ENCODE peak calls at places on chromosomes 16 and 17, in four cellular contexts. R is pancreas; X is HL-60; C is CD8-positive, alpha-beta T cell. T is an unnamed sample.

GRCh38 chr17:74008196-74008595 is 195.3 kb upstream of the RPL38 start:
- DNase-seq in C (no peak), R (no peak), X (no peak), T (no peak)

GRCh38 chr16:11301645-11302513 is 20.7 kb upstream of the PRM1 start:
- DNase-seq in C (no peak), R (no peak), X (no peak), T (no peak)

GRCh38 chr16:56332464-56333079 is 92.8 kb downstream of the AMFR start:
- DNase-seq in X (no peak), R (peak; percentile 70), C (no peak), T (peak; percentile 78)

GRCh38 chr16:58586340-58587030 is 43.1 kb downstream of the CNOT1 start:
- DNase-seq in C (no peak), R (no peak), X (no peak), T (no peak)

GRCh38 chr16:81946206-81946605 is 65.1 kb downstream of the SDR42E1 start:
- DNase-seq in R (no peak), X (no peak), C (no peak), T (no peak)

GRCh38 chr17:81138500-81138899 is 26.8 kb upstream of the PVALEF start:
- DNase-seq in C (no peak), R (no peak), X (no peak), T (no peak)

GRCh38 chr17:78925662-78926555 is 722 bp upstream of the TIMP2 start:
- DNase-seq in C (no peak), R (peak; percentile 69), X (no peak), T (peak; percentile 79)

GRCh38 chr16:58378401-58378800 is 13.9 kb upstream of the GINS3 start:
- DNase-seq in R (no peak), X (no peak), C (no peak), T (no peak)

GRCh38 chr17:48344241-48344640 is 85.8 kb downstream of the SKAP1 start:
- DNase-seq in C (no peak), X (no peak), R (no peak), T (no peak)

GRCh38 chr17:43563262-43564079 is 17.3 kb upstream of the ETV4 start:
- DNase-seq in R (no peak), C (no peak), X (no peak), T (no peak)

GRCh38 chr16:2820836-2821482 is 3.9 kb downstream of the PRSS21 start:
- DNase-seq in C (no peak), X (no peak), R (peak; percentile 31), T (no peak)

GRCh38 chr16:89026121-89026612 is 49.2 kb upstream of the CBFA2T3 start:
- DNase-seq in R (no peak), C (peak; percentile 11), X (no peak), T (no peak)

GRCh38 chr16:53664724-53665345 is 38.8 kb downstream of the RPGRIP1L start:
- DNase-seq in C (no peak), R (no peak), X (no peak), T (no peak)

GRCh38 chr17:1298616-1299015 is 19.2 kb downstream of the TRARG1 start:
- DNase-seq in R (no peak), C (peak; percentile 18), X (no peak), T (no peak)

GRCh38 chr16:1450841-1451240 is 6.5 kb upstream of the CCDC154 start:
- DNase-seq in C (no peak), X (no peak), R (no peak), T (no peak)
- H3K27ac ChIP-seq in C (no peak overlapping the region), X (no peak overlapping the region), R (no peak overlapping the region), T (no peak overlapping the region)

DNA sequence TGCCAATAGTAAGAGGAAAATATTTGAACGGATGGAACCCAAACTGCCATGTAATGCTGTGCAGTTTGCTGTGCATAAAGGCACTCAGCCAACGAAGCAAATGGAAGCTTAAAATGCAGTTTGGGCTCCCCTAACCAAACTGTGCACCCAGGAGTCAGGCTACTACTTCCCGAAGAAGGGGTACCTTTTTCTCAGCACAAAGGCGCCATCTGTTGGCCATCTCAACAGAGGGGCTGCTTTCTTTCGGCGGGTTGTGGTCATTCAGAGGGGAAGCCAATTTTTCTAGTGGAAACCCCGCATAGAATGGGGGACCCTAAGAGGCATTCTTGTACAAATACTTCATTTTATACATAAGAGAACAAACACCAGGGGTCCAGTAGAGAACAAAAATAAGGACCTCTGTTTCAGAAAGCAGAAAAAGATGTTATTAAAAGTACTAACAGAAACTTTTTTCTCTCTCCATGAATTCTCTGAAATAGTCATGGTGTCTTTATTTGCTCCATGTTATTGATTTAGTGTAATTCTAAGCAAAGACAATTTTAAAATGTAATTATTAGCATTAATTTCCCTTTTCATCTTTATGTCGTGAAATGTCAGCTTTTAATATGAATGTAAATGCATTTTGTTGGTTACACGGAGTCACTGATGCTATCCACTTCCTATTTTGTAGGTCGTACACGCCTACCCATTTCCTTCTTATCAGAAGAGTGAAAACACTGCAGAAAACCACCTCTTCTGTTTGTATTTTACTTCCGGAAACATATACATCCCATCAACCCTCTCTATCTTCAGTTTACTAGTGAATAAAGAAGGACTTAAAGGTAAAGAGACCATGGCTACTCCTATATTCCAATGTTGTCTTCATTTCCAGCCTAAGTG is 453.3 kb downstream of the KCNJ2 start:
- DNase-seq in X (no peak), C (no peak), R (peak; percentile 57), T (peak; percentile 79)
- TF ChIP-seq CTCF in X (no peak), C (no peak), R (no peak), T (peak; percentile 88)

GRCh38 chr17:40341808-40342574 is 22.5 kb downstream of the GJD3 start:
- DNase-seq in R (peak; percentile 92), C (no peak), X (no peak), T (peak; percentile 81)
- H3K27ac ChIP-seq in R (peak overlapping the region; percentile 78), C (peak overlapping the region; percentile 91), X (no peak overlapping the region), T (peak overlapping the region; percentile 78)

GRCh38 chr17:76140661-76141211 is 309 bp downstream of the FOXJ1 start:
- DNase-seq in C (no peak), R (no peak), X (no peak), T (no peak)

GRCh38 chr17:76139261-76139752 is 1.7 kb downstream of the FOXJ1 start:
- DNase-seq in X (no peak), R (peak; percentile 49), C (no peak), T (no peak)

GRCh38 chr17:76138896-76139248 is 2.2 kb downstream of the FOXJ1 start:
- DNase-seq in X (no peak), R (no peak), C (no peak), T (no peak)

GRCh38 chr17:76141212-76142043 is at the start of gene FOXJ1:
- DNase-seq in C (peak; percentile 86), X (peak; percentile 84), R (peak; percentile 91), T (peak; percentile 92)

DNA sequence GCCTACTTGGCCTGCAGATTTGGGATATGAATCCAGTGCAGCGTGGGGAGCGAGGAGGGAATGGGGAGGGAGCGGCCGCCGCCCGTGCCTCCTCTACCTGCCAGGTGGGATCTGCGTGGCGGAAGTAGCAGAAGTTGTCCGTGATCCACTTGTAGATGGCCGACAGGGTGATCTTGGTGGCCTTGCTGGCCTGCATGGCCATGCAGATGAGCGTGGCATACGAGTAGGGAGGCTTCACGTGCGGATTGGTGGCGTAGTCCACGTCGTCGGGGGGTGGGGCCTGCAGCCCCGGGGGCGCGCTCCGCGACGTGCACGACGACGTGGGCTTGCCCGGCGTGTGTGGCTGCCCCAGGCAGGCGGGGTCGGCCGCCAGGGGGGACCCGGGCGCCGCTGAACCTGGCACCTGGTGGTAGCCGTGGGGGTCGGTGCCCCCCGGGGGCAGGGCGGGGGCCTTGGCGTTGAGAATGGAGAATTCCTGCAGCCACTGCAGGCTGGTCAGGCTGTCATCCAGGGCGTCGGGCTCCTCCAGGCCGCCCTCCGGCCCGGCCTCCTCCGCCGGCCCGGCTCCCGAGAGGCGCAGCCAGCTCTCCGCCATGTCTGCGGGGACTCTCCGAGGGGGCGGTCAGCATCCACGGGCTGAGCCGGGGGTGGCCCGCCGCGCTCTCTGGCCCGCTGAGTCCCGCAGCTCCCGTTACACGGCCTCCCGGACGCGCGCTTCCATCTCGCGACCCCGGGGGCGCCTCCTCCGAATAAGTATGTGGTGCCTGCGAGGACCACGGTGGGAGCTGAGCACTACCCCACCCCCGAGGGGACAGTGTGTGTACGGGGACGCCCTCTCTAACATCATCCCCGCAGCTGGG is 1.0 kb downstream of the FOXJ1 start:
- DNase-seq in R (peak; percentile 63), C (peak; percentile 29), X (no peak), T (no peak)
- TF ChIP-seq CTCF in R (no peak), C (peak; percentile 52), X (no peak), T (no peak)

GRCh38 chr17:67557921-67558320 is 159.8 kb upstream of the NOL11 start:
- DNase-seq in C (no peak), X (no peak), R (no peak), T (no peak)
- H3K27ac ChIP-seq in C (no peak overlapping the region), X (no peak overlapping the region), R (no peak overlapping the region), T (peak overlapping the region; percentile 18)

DNA sequence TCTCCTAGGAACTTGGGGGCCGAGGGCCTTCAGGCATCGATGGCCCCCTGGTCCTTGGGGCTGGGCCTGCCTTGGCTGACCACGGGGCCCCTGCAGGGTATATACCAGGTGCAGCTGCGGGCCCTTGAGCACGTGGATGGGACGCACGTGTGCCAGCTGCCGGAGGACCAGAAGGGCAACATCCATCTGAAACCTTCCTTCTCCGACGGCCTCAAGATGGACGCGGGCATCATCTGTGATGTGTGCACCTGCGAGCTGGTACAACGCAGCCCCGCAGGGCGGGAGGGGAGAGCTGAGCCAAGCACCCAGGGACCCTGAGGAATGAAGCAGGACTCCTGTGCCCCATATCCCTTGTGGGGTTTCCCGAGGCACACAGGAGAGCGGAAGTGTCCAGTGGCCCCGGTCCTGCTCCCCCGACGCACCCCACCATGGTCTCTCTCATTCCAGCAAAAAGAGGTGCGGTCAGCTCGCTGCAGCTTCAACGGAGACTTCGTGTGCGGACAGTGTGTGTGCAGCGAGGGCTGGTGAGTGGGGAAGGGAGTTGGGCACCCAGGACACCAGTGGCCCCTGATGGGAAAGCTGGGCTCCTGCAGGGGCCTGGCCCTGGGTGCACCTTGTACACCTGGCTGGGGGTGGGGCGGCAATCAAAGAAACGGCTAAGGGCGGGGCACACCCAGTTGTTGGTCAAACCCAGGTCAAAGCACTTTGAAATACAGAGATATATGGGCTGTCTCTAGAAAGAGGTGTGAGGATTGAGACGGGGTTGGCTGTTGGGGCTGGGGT is 10.6 kb downstream of the ITGB4 start:
- DNase-seq in X (no peak), C (no peak), R (peak; percentile 49), T (no peak)
- TF ChIP-seq CTCF in X (no peak), C (no peak), R (no peak), T (no peak)

DNA sequence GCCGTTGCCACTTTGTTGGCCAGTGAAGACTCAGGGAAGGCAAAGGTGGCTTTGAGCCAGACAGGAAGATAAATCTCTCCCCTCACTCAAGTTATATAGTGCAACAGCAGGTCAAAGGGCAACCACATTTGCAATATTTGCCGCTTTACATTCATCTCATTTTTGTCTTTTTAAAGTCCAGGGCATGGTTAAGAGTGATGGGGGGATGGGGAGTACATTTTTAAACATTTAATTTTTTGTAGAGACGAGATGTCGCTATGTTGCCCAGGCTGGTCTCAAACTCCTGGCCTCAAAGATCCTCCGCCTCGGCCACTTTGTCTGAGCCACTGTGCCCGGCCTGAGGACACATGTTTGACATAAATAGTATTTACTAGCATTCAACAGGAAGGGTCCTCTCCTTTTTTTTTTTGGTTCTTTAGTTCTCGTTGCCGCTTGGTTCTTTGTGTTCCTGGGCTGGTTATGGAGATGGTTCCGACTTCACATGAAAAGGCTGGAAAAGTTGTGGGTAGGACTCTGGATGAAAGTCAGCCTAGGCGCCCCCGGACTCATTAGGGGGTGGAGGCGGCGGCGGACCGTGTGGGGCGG is 95.7 kb downstream of the RAB11FIP4 start:
- DNase-seq in R (no peak), X (no peak), C (no peak), T (no peak)
- H3K27ac ChIP-seq in R (peak overlapping the region; percentile 90), X (no peak overlapping the region), C (peak overlapping the region; percentile 36), T (peak overlapping the region; percentile 63)

T was measured in dorsolateral prefrontal cortex.